ENCODE peak calls at places on chromosomes 12 and 14, in seven cellular contexts. L is GM12878; W is CD4-positive, CD25-positive, alpha-beta regulatory T cell; T is Peyer's patch; R is CD8-positive, alpha-beta T cell; D is ovary; U is breast epithelium. P is an unnamed sample.

GRCh38 chr12:12349711-12350665 is at the start of gene MANSC1:
- DNase-seq in U (peak; percentile 34), L (no peak), T (peak; percentile 47), R (peak; percentile 58), D (peak; percentile 60), W (peak; percentile 26), P (peak; percentile 58)

GRCh38 chr12:53750812-53751335 is 905 bp downstream of the CISTR start:
- DNase-seq in T (peak; percentile 71), W (no peak), U (no peak), R (peak; percentile 33), L (no peak), D (peak; percentile 44), P (no peak)

GRCh38 chr14:95185452-95186392 is 28.4 kb upstream of the DICER1 start:
- DNase-seq in L (no peak), U (no peak), W (no peak), T (no peak), D (peak; percentile 18), R (no peak), P (no peak)

GRCh38 chr12:19970116-19970515 is 398.2 kb upstream of the PDE3A start:
- DNase-seq in U (no peak), L (no peak), R (no peak), D (no peak), T (no peak), W (no peak), P (no peak)

GRCh38 chr14:58918066-58918465 is 270.4 kb upstream of the DAAM1 start:
- DNase-seq in W (no peak), R (no peak), D (no peak), U (no peak), L (no peak), T (no peak), P (no peak)

GRCh38 chr12:122987086-122987951 is 6.8 kb downstream of the ARL6IP4 start:
- DNase-seq in U (no peak), D (no peak), L (no peak), T (no peak), W (no peak), R (peak; percentile 20), P (no peak)

GRCh38 chr12:118337194-118337838 is 35.4 kb downstream of the TAOK3 start:
- DNase-seq in W (no peak), U (no peak), T (no peak), L (no peak), D (no peak), R (no peak), P (no peak)

GRCh38 chr12:31226639-31227038 is 99.3 kb downstream of the SINHCAF start:
- DNase-seq in L (no peak), T (no peak), D (no peak), U (no peak), R (no peak), W (no peak), P (no peak)

GRCh38 chr14:33676135-33676566 is 274.7 kb downstream of the EGLN3 start:
- DNase-seq in T (no peak), L (no peak), U (no peak), R (no peak), D (no peak), W (no peak), P (no peak)

GRCh38 chr12:103884316-103884715 is 43.3 kb upstream of the NT5DC3 start:
- DNase-seq in U (no peak), T (no peak), R (peak; percentile 66), W (peak; percentile 17), D (no peak), L (no peak), P (peak; percentile 52)

GRCh38 chr14:104925941-104926609 is 1.4 kb downstream of the PLD4 start:
- DNase-seq in W (no peak), U (no peak), D (no peak), R (no peak), T (no peak), L (no peak), P (no peak)

GRCh38 chr12:124327362-124328043 is 32.6 kb downstream of the RFLNA start:
- DNase-seq in T (no peak), U (no peak), L (no peak), D (no peak), W (no peak), R (no peak), P (no peak)

GRCh38 chr14:71250347-71250746 is 343.1 kb downstream of the PCNX1 start:
- DNase-seq in L (no peak), U (no peak), W (no peak), T (no peak), R (no peak), D (no peak), P (no peak)

GRCh38 chr12:112096667-112097066 is 11.9 kb downstream of the NAA25 start:
- DNase-seq in W (no peak), U (no peak), L (no peak), R (no peak), T (no peak), D (no peak), P (no peak)

GRCh38 chr14:104723651-104724406 is at the start of gene ADSS1:
- DNase-seq in R (peak; percentile 55), U (no peak), D (peak; percentile 36), L (no peak), W (peak; percentile 60), T (peak; percentile 62), P (peak; percentile 75)

GRCh38 chr14:64232944-64233343 is 61.2 kb downstream of the ESR2 start:
- DNase-seq in W (no peak), L (no peak), T (no peak), U (no peak), R (no peak), D (no peak), P (no peak)

GRCh38 chr14:93103392-93104080 is 12.2 kb downstream of the ITPK1 start:
- DNase-seq in R (peak; percentile 76), T (peak; percentile 89), W (peak; percentile 45), D (no peak), L (peak; percentile 72), U (no peak), P (peak; percentile 70)

GRCh38 chr12:6181583-6182278 is 18.5 kb upstream of the CD9 start:
- DNase-seq in R (no peak), D (peak; percentile 28), T (no peak), L (no peak), W (no peak), U (no peak), P (no peak)

GRCh38 chr12:6182279-6182898 is 17.8 kb upstream of the CD9 start:
- DNase-seq in W (no peak), L (no peak), T (no peak), R (no peak), U (peak; percentile 36), D (peak; percentile 71), P (no peak)

GRCh38 chr12:6181166-6181565 is 19.0 kb upstream of the CD9 start:
- DNase-seq in U (no peak), R (no peak), T (no peak), W (no peak), L (no peak), D (no peak), P (no peak)

GRCh38 chr12:6186114-6186827 is 13.9 kb upstream of the CD9 start:
- DNase-seq in D (no peak), T (no peak), R (no peak), W (no peak), L (no peak), U (no peak), P (no peak)

GRCh38 chr12:6183689-6184441 is 16.3 kb upstream of the CD9 start:
- DNase-seq in W (no peak), T (no peak), D (no peak), L (no peak), U (no peak), R (no peak), P (no peak)
- H3K4me1 ChIP-seq in W (no peaks in the 10 kb centered on the region), T (peaks cover 36% of the 10 kb centered on the region), D (peaks cover 19% of the 10 kb centered on the region), L (peaks cover 12% of the 10 kb centered on the region), U (peaks cover 6% of the 10 kb centered on the region), R (peaks cover 7% of the 10 kb centered on the region), P (no peaks in the 10 kb centered on the region)

DNA sequence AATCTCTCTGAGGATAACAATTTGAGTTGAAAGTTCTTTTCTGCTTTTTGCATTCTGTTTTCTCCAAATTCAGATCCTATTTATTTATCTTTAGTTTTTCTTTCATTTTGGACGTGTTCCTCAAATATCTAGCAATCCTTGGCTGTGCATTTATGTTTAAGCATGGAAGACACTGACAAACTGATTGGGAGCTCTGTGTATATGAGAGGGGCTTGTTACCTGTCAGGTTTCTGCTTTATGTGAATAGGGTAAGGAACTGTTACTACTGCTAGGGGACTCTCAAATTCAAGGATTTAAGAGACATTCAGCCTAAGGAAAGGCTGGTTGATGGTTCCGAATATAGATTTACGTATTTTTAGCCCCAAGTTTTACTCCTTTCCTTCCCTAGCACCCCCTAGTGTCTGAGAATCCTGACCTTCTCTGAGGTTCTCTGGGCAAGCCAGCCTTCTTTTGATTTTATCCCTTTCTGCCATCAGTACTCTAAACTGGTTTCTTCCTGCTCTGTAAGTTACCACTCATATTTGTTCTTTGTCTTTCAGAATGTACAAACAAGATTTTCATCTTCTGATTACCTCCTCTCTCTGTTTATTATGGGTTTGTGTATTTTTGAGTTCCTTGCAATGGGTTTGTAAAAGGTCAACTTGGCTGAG is 30.5 kb downstream of the YLPM1 start:
- DNase-seq in L (no peak), D (no peak), U (no peak), R (no peak), W (no peak), T (no peak), P (peak; percentile 8)
- H3K27ac ChIP-seq in L (no peak overlapping the region), D (no peak overlapping the region), U (peak overlapping the region; percentile 28), R (no peak overlapping the region), W (peak overlapping the region; percentile 56), T (no peak overlapping the region), P (no peak overlapping the region)

GRCh38 chr12:24947541-24948451 is 1.1 kb downstream of the BCAT1 start:
- DNase-seq in U (no peak), L (no peak), D (no peak), W (no peak), T (no peak), R (no peak), P (no peak)

GRCh38 chr12:24944598-24944975 is 4.3 kb downstream of the BCAT1 start:
- DNase-seq in T (no peak), R (no peak), D (no peak), W (no peak), L (no peak), U (no peak), P (no peak)

GRCh38 chr12:24945039-24945438 is 3.9 kb downstream of the BCAT1 start:
- DNase-seq in D (no peak), U (no peak), W (no peak), L (no peak), R (no peak), T (no peak), P (no peak)

GRCh38 chr12:24945822-24946221 is 3.1 kb downstream of the BCAT1 start:
- DNase-seq in D (no peak), W (no peak), R (no peak), T (no peak), L (no peak), U (no peak), P (no peak)

GRCh38 chr12:24943947-24944597 is 4.8 kb downstream of the BCAT1 start:
- DNase-seq in U (no peak), T (no peak), L (no peak), R (no peak), D (no peak), W (no peak), P (no peak)
- H3K4me1 ChIP-seq in U (no peaks in the 10 kb centered on the region), T (no peaks in the 10 kb centered on the region), L (peaks cover 19% of the 10 kb centered on the region), R (peaks cover 12% of the 10 kb centered on the region), D (peaks cover 5% of the 10 kb centered on the region), W (peaks cover 12% of the 10 kb centered on the region), P (peaks cover 15% of the 10 kb centered on the region)

DNA sequence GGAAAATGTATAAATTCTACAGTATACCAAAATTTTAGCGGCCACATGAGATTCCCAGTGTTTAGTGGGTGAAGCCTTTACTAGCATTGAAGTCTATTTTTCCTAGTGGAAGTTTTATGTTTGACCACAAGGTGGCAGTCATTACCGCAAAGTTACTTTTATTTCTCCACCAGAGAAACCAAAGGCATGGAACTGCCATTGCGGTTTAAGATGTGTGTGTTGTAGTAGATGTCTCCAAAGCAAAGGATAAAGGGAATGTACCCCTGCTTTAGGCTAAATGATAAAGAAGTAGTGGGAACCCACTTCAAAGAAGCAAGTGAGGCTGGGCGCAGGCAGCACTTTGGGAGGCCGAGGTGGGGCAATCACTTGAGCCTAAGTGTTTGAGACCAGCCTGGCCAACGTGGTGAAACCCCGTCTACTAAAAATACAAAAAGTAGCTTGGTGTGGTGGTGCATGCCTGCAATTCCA is 140.5 kb downstream of the PRKCH start:
- DNase-seq in U (no peak), L (no peak), R (peak; percentile 27), D (no peak), W (peak; percentile 40), T (no peak), P (peak; percentile 64)
- H3K27ac ChIP-seq in U (no peak overlapping the region), L (no peak overlapping the region), R (peak overlapping the region; percentile 0), D (no peak overlapping the region), W (peak overlapping the region; percentile 69), T (no peak overlapping the region), P (peak overlapping the region; percentile 22)